ENCODE peak calls at places on chromosomes 2 and 18, in four cellular contexts. T, U, F and D are unnamed samples.

GRCh38 chr2:231935207-231935524 is 9.0 kb upstream of the NPPC start:
- DNase-seq in U (no peak), T (no peak), F (peak; percentile 56), D (no peak)

GRCh38 chr2:181466661-181467576 is 9.7 kb downstream of the ITGA4 start:
- DNase-seq in U (no peak), T (peak; percentile 75), F (peak; percentile 69), D (peak; percentile 73)

GRCh38 chr18:40878371-40878770 is 1076.7 kb upstream of the PIK3C3 start:
- DNase-seq in U (no peak), T (no peak), F (no peak), D (no peak)

GRCh38 chr2:234793211-234793610 is 158.6 kb upstream of the SH3BP4 start:
- DNase-seq in T (no peak), F (no peak), U (no peak), D (no peak)

GRCh38 chr2:209422191-209422754 is 1.6 kb upstream of the MAP2 start:
- DNase-seq in U (no peak), F (no peak), T (no peak), D (no peak)

GRCh38 chr2:240918258-240919091 is 12.3 kb downstream of the CROCC2 start:
- DNase-seq in F (peak; percentile 42), T (peak; percentile 49), U (no peak), D (peak; percentile 6)

GRCh38 chr18:49851624-49852023 is 38.3 kb upstream of the ACAA2 start:
- DNase-seq in U (no peak), F (peak; percentile 49), T (no peak), D (no peak)

GRCh38 chr2:238302076-238302475 is 13.7 kb upstream of the PER2 start:
- DNase-seq in F (no peak), T (no peak), U (no peak), D (no peak)

GRCh38 chr2:235171511-235172130 is 219.8 kb downstream of the SH3BP4 start:
- DNase-seq in U (no peak), T (no peak), F (no peak), D (no peak)

GRCh38 chr2:184906160-184906559 is 307.8 kb downstream of the ZNF804A start:
- DNase-seq in U (no peak), F (no peak), T (no peak), D (no peak)

GRCh38 chr2:60565472-60565871 is 12.0 kb upstream of the BCL11A start:
- DNase-seq in T (no peak), F (no peak), U (no peak), D (no peak)

GRCh38 chr2:238450440-238450861 is 23.7 kb downstream of the ASB1 start:
- DNase-seq in T (no peak), U (no peak), F (peak; percentile 68), D (no peak)

GRCh38 chr2:149611100-149611820 is 23.7 kb upstream of the MMADHC start:
- DNase-seq in F (no peak), U (no peak), T (no peak), D (no peak)

GRCh38 chr2:217974389-217975005 is 28.3 kb downstream of the TNS1 start:
- DNase-seq in U (no peak), T (peak; percentile 27), F (no peak), D (no peak)

GRCh38 chr18:26471027-26471426 is 77.3 kb downstream of the KCTD1 start:
- DNase-seq in F (no peak), T (no peak), U (no peak), D (no peak)

GRCh38 chr2:22221006-22221405 is 1097.2 kb downstream of the TDRD15 start:
- DNase-seq in F (no peak), U (no peak), T (no peak), D (no peak)

GRCh38 chr2:47653036-47653435 is 129.9 kb upstream of the MSH6 start:
- DNase-seq in F (no peak), U (no peak), T (peak; percentile 40), D (no peak)

GRCh38 chr2:160308476-160308875 is 108.4 kb upstream of the ITGB6 start:
- DNase-seq in T (no peak), F (no peak), U (no peak), D (no peak)

GRCh38 chr2:212931271-212931670 is 220.1 kb downstream of the IKZF2 start:
- DNase-seq in T (no peak), U (no peak), F (no peak), D (no peak)

GRCh38 chr18:8808001-8808400 is 102.6 kb downstream of the MTCL1 start:
- DNase-seq in T (no peak), U (no peak), F (no peak), D (no peak)

GRCh38 chr2:176120369-176121307 is 1.9 kb upstream of the HOXD9 start:
- DNase-seq in T (no peak), U (no peak), F (no peak), D (no peak)
- H3K9me3 ChIP-seq in T (no peaks in the 10 kb centered on the region), U (peaks cover 1% of the 10 kb centered on the region), F (no peaks in the 10 kb centered on the region), D (no peaks in the 10 kb centered on the region)

DNA sequence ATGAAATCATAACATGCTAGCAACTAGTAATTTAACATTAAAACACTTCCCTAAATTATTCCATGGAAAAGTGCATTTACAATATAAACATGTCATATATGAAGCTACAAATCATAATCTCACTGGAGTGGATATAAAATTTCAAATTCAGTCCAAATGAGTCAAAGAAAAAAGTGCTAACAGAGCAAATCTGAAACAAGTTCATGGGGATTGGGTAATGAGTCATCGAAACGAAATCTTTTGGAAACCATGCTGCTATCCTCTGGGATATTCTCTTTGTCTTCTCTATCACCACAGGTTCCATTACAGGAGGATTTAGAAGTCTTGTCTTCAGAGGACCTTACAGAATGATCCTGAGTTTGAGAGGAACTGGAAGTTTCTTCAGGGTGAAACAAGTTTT is 34.1 kb downstream of the STK17B start:
- DNase-seq in T (no peak), U (no peak), F (no peak), D (no peak)
- H3K9me3 ChIP-seq in T (peaks cover 11% of the 10 kb centered on the region), U (peaks cover 9% of the 10 kb centered on the region), F (peaks cover 6% of the 10 kb centered on the region), D (peaks cover 3% of the 10 kb centered on the region)

DNA sequence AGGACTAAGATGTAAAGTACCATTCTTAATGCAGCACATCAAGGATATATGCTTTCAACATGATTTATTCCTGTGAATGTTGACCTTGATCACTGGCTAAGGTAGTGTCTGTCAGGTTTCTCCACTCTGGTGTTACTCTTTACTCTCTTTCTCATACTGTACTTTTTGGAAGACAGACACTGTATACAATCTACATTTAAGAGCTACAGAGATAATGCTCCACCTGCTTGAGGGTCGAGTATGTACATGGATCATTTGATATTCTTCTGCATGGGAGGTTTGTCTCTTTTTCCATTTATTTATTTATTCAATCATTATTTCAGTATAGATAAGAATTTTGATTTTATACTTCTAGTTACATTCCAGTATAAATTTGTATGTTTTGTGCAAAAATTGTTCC is 199.5 kb upstream of the RGPD4 start:
- DNase-seq in U (no peak), F (no peak), T (no peak), D (no peak)
- H3K9me3 ChIP-seq in U (no peaks in the 10 kb centered on the region), F (no peaks in the 10 kb centered on the region), T (no peaks in the 10 kb centered on the region), D (peaks cover 6% of the 10 kb centered on the region)

GRCh38 chr2:94759211-94759610 is 112.0 kb upstream of the TEKT4 start:
- DNase-seq in U (no peak), F (peak; percentile 36), T (no peak), D (no peak)
- H3K9me3 ChIP-seq in U (no peaks in the 10 kb centered on the region), F (no peaks in the 10 kb centered on the region), T (no peaks in the 10 kb centered on the region), D (no peaks in the 10 kb centered on the region)

GRCh38 chr2:57934659-57935058 is 111.9 kb upstream of the VRK2 start:
- DNase-seq in U (no peak), T (no peak), F (no peak), D (no peak)
- H3K9me3 ChIP-seq in U (peaks cover 3% of the 10 kb centered on the region), T (peaks cover 9% of the 10 kb centered on the region), F (peaks cover 3% of the 10 kb centered on the region), D (peaks cover 7% of the 10 kb centered on the region)

DNA sequence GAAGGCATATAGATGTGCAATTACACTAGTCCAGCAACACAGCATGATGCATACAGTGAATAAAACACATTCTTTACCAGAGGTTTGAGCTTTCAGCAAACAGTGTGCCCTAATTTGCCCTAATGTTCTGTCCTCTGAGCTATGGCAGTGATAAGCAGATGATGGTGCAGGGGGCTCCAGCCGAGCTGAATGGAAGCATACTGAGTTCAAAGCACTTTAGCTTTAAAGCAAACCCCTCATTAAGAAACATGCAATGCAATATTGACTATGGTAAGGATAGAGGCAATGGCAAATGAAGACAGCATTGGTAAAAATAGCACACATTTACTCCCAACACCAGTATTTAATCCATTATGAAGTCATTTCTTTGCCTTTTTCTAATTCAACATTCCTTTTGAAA is 141.1 kb upstream of the RGPD4 start:
- DNase-seq in T (no peak), F (no peak), U (no peak), D (no peak)
- H3K9me3 ChIP-seq in T (no peaks in the 10 kb centered on the region), F (no peaks in the 10 kb centered on the region), U (no peaks in the 10 kb centered on the region), D (no peaks in the 10 kb centered on the region)

DNA sequence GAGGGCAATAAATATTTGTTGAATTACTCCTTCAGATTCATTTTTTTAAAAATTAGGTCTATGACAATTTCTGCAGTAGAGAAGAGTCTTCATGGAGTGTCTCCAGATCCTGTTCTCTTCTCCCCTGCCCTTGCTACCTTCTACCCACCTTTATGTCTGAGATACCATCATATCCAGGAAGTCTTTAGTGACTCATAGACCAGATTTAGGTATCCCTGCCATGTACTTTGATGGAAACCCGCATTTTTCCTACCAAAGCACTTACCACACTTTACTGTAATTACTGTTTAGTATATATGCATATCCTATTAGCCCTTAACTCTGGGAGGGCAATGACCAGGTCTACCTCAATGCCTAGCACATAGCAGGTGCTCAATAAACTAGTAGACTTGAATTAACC is 11.6 kb downstream of the ZNF397 start:
- DNase-seq in F (no peak), T (no peak), U (no peak), D (no peak)
- H3K9me3 ChIP-seq in F (no peaks in the 10 kb centered on the region), T (no peaks in the 10 kb centered on the region), U (peaks cover 18% of the 10 kb centered on the region), D (peaks cover 4% of the 10 kb centered on the region)

GRCh38 chr2:210727549-210727948 is 171.2 kb downstream of the CPS1 start:
- DNase-seq in U (no peak), F (no peak), T (no peak), D (no peak)
- H3K9me3 ChIP-seq in U (no peaks in the 10 kb centered on the region), F (no peaks in the 10 kb centered on the region), T (no peaks in the 10 kb centered on the region), D (no peaks in the 10 kb centered on the region)